ENCODE peak calls at places on chromosomes 3 and 15, in four cellular contexts. One of them, this sample, is unnamed.

GRCh38 chr3:62167566-62168262 is 205.6 kb downstream of the FEZF2 start:
- DNase-seq in GM12878: no peak
- DNase-seq in K562: no peak
- DNase-seq in GM12891: no peak
- DNase-seq in this sample: no peak

GRCh38 chr3:86723433-86723832 is 267.5 kb downstream of the VGLL3 start:
- DNase-seq in K562: no peak
- DNase-seq in GM12878: no peak
- DNase-seq in GM12891: no peak
- DNase-seq in this sample: no peak

GRCh38 chr15:98774756-98775497 is 126.6 kb downstream of the IGF1R start:
- DNase-seq in K562: no peak
- DNase-seq in GM12891: no peak
- DNase-seq in GM12878: no peak
- DNase-seq in this sample: no peak

GRCh38 chr3:149448331-149448831 is 26.1 kb upstream of the TM4SF4 start:
- DNase-seq in GM12891: no peak
- DNase-seq in K562: no peak
- DNase-seq in GM12878: no peak
- DNase-seq in this sample: peak

GRCh38 chr3:142732066-142732465 is 8.2 kb downstream of the TRPC1 start:
- DNase-seq in GM12891: no peak
- DNase-seq in K562: no peak
- DNase-seq in GM12878: no peak
- DNase-seq in this sample: no peak

GRCh38 chr15:25947336-25948080 is 84.4 kb upstream of the ATP10A start:
- DNase-seq in GM12878: no peak
- DNase-seq in GM12891: no peak
- DNase-seq in K562: no peak
- DNase-seq in this sample: no peak

GRCh38 chr3:99669879-99670555 is 31.6 kb downstream of the COL8A1 start:
- DNase-seq in GM12891: no peak
- DNase-seq in K562: no peak
- DNase-seq in GM12878: no peak
- DNase-seq in this sample: no peak

GRCh38 chr3:10319251-10319650 is 1.7 kb downstream of the SEC13 start:
- DNase-seq in K562: no peak
- DNase-seq in GM12891: no peak
- DNase-seq in GM12878: no peak
- DNase-seq in this sample: no peak

GRCh38 chr3:149019581-149019980 is 28.2 kb downstream of the GYG1 start:
- DNase-seq in GM12878: no peak
- DNase-seq in GM12891: no peak
- DNase-seq in K562: no peak
- DNase-seq in this sample: no peak

GRCh38 chr3:65039754-65040210 is 352.0 kb upstream of the ADAMTS9 start:
- DNase-seq in GM12891: no peak
- DNase-seq in K562: peak
- DNase-seq in GM12878: no peak
- DNase-seq in this sample: no peak

GRCh38 chr3:175606650-175607318 is 747.6 kb downstream of the NAALADL2 start:
- DNase-seq in GM12878: no peak
- DNase-seq in K562: no peak
- DNase-seq in GM12891: no peak
- DNase-seq in this sample: no peak

GRCh38 chr3:184637705-184638104 is 74.2 kb downstream of the MAGEF1 start:
- DNase-seq in GM12878: no peak
- DNase-seq in GM12891: no peak
- DNase-seq in K562: no peak
- DNase-seq in this sample: peak

GRCh38 chr3:11653298-11654055 is 9.8 kb upstream of the VGLL4 start:
- DNase-seq in GM12891: no peak
- DNase-seq in GM12878: no peak
- DNase-seq in K562: no peak
- DNase-seq in this sample: no peak

GRCh38 chr15:87715252-87715651 is 541.3 kb downstream of the NTRK3 start:
- DNase-seq in GM12891: no peak
- DNase-seq in K562: no peak
- DNase-seq in GM12878: no peak
- DNase-seq in this sample: no peak

GRCh38 chr15:99605490-99605931 is 39.7 kb downstream of the MEF2A start:
- DNase-seq in GM12891: no peak
- DNase-seq in GM12878: no peak
- DNase-seq in K562: no peak
- DNase-seq in this sample: no peak

GRCh38 chr15:60390931-60391501 is 6.8 kb downstream of the ANXA2 start:
- DNase-seq in GM12878: no peak
- DNase-seq in K562: no peak
- DNase-seq in GM12891: no peak
- DNase-seq in this sample: no peak

GRCh38 chr3:76859596-76859995 is 180.3 kb upstream of the ROBO2 start:
- DNase-seq in GM12878: no peak
- DNase-seq in GM12891: no peak
- DNase-seq in K562: no peak
- DNase-seq in this sample: no peak

GRCh38 chr3:194688207-194688711 is 2.6 kb downstream of the FAM43A start:
- DNase-seq in GM12878: no peak
- DNase-seq in K562: no peak
- DNase-seq in GM12891: no peak
- DNase-seq in this sample: peak

GRCh38 chr15:63870043-63870394 is 36.3 kb upstream of the HERC1 start:
- DNase-seq in K562: no peak
- DNase-seq in GM12878: no peak
- DNase-seq in GM12891: no peak
- DNase-seq in this sample: no peak

GRCh38 chr15:41861736-41862356 is 23.2 kb downstream of the PLA2G4B start:
- DNase-seq in K562: no peak
- DNase-seq in GM12891: no peak
- DNase-seq in GM12878: no peak
- DNase-seq in this sample: no peak

GRCh38 chr3:140219923-140220452 is 285.0 kb downstream of the CLSTN2 start:
- DNase-seq in GM12878: no peak
- DNase-seq in GM12891: peak
- DNase-seq in K562: no peak
- DNase-seq in this sample: no peak

GRCh38 chr3:69914395-69914794 is 85.1 kb upstream of the SAMMSON start:
- DNase-seq in K562: no peak
- DNase-seq in GM12878: no peak
- DNase-seq in GM12891: no peak
- DNase-seq in this sample: no peak

GRCh38 chr15:45762726-45763125 is 127.9 kb downstream of the SQOR start:
- DNase-seq in GM12878: no peak
- DNase-seq in K562: no peak
- DNase-seq in GM12891: no peak
- DNase-seq in this sample: no peak

DNA sequence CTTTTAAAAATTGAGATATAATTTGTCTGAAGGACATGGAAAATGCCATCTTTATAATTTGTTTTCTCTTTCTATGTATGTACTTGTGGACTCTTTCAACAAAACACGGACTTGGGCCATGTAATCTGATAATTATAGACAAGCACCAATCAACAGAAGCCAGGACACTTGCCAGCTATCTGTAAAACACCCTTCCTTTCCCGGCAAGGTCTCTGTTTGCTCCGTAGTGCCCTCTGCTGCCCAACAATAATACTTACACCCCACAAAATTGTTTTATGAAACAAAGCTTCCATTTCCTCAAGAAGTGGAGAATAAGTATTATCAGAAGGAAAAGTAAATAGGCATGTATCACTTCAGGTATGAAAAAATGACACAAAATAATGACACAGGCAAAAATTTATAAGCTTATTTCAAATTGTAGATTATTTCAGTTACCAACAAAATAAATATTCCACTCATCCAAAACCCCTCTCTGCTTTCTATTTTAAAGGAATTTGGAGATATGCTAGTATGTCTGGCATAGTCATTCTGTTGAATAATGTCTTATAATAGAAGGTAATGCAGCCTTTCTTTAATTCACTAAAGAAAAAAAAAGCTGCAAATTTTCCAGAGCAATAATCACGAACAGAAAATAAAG is 32.8 kb downstream of the MYH15 start:
- DNase-seq in K562: peak
- DNase-seq in GM12891: peak
- DNase-seq in GM12878: peak
- DNase-seq in this sample: peak
- TF ChIP-seq SPI1 in K562: no peak
- TF ChIP-seq SPI1 in GM12891: no peak
- TF ChIP-seq SPI1 in GM12878: no peak
- TF ChIP-seq SPI1 in this sample: no peak

DNA sequence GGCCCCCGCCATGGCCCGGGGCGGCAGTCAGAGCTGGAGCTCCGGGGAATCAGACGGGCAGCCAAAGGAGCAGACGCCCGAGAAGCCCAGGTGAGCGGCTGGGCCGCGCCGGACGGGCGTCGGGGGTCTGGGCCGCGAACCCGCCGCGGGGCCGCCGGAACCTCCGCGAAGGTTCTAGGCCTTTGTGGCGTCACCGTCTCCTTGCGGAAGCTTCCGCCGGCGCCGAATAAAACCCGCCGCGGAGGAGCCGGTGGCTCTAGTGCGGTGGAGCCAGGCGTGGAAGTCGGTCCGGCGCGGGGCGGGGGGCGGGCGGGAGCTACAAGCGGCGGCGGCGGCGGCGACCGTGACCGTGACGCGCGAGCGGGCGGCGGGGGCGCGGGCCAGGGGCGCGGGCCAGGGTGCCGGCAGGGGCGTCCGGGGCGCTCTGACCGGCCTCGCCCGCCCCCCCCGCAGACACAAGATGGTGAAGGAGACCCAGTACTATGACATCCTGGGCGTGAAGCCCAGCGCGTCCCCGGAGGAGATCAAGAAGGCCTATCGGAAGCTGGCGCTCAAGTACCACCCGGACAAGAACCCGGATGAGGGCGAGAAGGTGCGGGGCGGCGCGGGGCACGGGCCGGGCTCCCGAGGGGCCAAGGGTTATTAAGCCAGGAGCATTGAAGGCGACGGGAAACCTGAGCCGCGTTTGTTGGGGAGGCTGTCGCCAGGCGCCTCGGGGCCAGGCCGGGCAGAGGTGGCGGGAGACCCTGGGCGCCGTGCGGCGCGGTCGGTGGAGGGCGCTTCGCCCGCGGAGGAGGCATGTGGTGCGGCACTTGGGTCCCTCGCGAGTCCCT is at the start of gene DNAJA4:
- DNase-seq in GM12878: no peak
- DNase-seq in K562: no peak
- DNase-seq in GM12891: peak
- DNase-seq in this sample: peak
- TF ChIP-seq SPI1 in GM12878: no peak
- TF ChIP-seq SPI1 in K562: no peak
- TF ChIP-seq SPI1 in GM12891: no peak
- TF ChIP-seq SPI1 in this sample: no peak

GRCh38 chr3:13479332-13479581 is 849 bp upstream of the HDAC11 start:
- DNase-seq in GM12878: no peak
- DNase-seq in GM12891: no peak
- DNase-seq in K562: peak
- DNase-seq in this sample: no peak
- TF ChIP-seq SPI1 in GM12878: no peak
- TF ChIP-seq SPI1 in GM12891: no peak
- TF ChIP-seq SPI1 in K562: no peak
- TF ChIP-seq SPI1 in this sample: no peak

GRCh38 chr15:37038716-37039106 is 61.6 kb downstream of the MEIS2 start:
- DNase-seq in GM12891: no peak
- DNase-seq in K562: no peak
- DNase-seq in GM12878: no peak
- DNase-seq in this sample: no peak

GRCh38 chr15:37035349-37035748 is 65.0 kb downstream of the MEIS2 start:
- DNase-seq in GM12878: no peak
- DNase-seq in GM12891: no peak
- DNase-seq in K562: no peak
- DNase-seq in this sample: no peak

GRCh38 chr15:37038036-37038715 is 62.2 kb downstream of the MEIS2 start:
- DNase-seq in GM12891: no peak
- DNase-seq in K562: no peak
- DNase-seq in GM12878: no peak
- DNase-seq in this sample: no peak

GRCh38 chr15:37034835-37035234 is 65.5 kb downstream of the MEIS2 start:
- DNase-seq in GM12878: no peak
- DNase-seq in GM12891: no peak
- DNase-seq in K562: no peak
- DNase-seq in this sample: no peak

DNA sequence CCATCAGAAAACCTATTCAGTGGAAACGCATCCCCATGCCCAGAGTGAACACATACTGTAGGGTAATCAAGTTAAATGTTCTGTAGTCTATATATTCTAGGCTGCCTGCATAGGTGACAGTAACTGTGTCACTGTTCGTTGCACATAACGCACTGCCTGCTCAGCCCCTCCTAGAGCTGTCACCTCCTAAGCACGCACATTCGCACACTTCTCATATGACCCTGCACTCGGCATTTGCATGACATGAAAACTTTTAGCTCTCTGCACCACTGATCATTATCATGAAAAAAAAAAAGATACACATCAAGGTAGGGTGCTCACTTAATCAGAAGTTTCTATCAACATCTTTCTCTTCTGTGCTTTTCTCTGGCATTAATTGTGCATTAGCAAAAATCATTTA is 63.1 kb downstream of the MEIS2 start:
- DNase-seq in GM12891: no peak
- DNase-seq in GM12878: no peak
- DNase-seq in K562: no peak
- DNase-seq in this sample: no peak
- TF ChIP-seq SPI1 in GM12891: no peak
- TF ChIP-seq SPI1 in GM12878: no peak
- TF ChIP-seq SPI1 in K562: no peak
- TF ChIP-seq SPI1 in this sample: no peak

This sample was measured in HL-60.